ENCODE peak calls at places on chromosomes 11 and 22, in five cellular contexts. R is activated CD4-positive, alpha-beta T cell treated with anti-CD3 and anti-CD28 coated beads, Interleukin-2, amount 50 U/mL, for 24 hours; I is body of pancreas; A is stimulated activated CD4-positive, alpha-beta T cell treated with anti-CD3 and anti-CD28 coated beads, Interleukin-15, amount 100 ng/mL, for 24 hours; P is fibroblast of mammary gland. Z is an unnamed sample.

GRCh38 chr22:43110927-43111623 is 525 bp downstream of the BIK start:
- DNase-seq in A (peak), R (no peak), P (no peak), I (peak), Z (peak)

GRCh38 chr22:45638834-45639746 is 32.5 kb upstream of the ATXN10 start:
- DNase-seq in I (peak), R (no peak), A (no peak), P (peak), Z (peak)

GRCh38 chr22:44182591-44183588 is 2.2 kb downstream of the PARVG start:
- DNase-seq in A (peak), R (no peak), I (no peak), P (no peak), Z (no peak)

GRCh38 chr11:126101241-126101929 is 38.7 kb upstream of the CDON start:
- DNase-seq in P (no peak), R (no peak), A (no peak), I (no peak), Z (no peak)

GRCh38 chr11:130121430-130121978 is 38.1 kb upstream of the ST14 start:
- DNase-seq in A (peak), R (peak), P (peak), I (no peak), Z (no peak)

GRCh38 chr11:125345706-125346561 is 150.1 kb downstream of the FEZ1 start:
- DNase-seq in I (peak), P (peak), R (no peak), A (peak), Z (peak)

GRCh38 chr11:6476571-6476970 is 2.8 kb upstream of the TRIM3 start:
- DNase-seq in A (no peak), R (no peak), P (no peak), I (no peak), Z (no peak)

GRCh38 chr11:44309483-44310197 is at the start of gene ALX4:
- DNase-seq in P (no peak), I (no peak), R (no peak), A (peak), Z (no peak)

GRCh38 chr22:37377927-37378326 is 49.4 kb downstream of the ELFN2 start:
- DNase-seq in R (no peak), P (no peak), A (no peak), I (no peak), Z (no peak)

GRCh38 chr11:2803186-2804057 is 82.2 kb downstream of the CDKN1C start:
- DNase-seq in P (no peak), A (no peak), I (peak), R (no peak), Z (no peak)

GRCh38 chr22:19853058-19853878 is 1.4 kb downstream of the GNB1L start:
- DNase-seq in P (no peak), I (no peak), R (no peak), A (peak), Z (no peak)

GRCh38 chr11:114262681-114263509 is 33.3 kb upstream of the NNMT start:
- DNase-seq in A (no peak), I (peak), P (peak), R (no peak), Z (peak)

GRCh38 chr11:117830674-117831351 is 6.3 kb upstream of the FXYD2 start:
- DNase-seq in I (no peak), A (no peak), P (no peak), R (no peak), Z (no peak)

GRCh38 chr22:19218541-19219233 is 40.2 kb upstream of the SLC25A1 start:
- DNase-seq in R (no peak), P (no peak), I (no peak), A (no peak), Z (no peak)

GRCh38 chr22:37684803-37685615 is 1.1 kb upstream of the NOL12 start:
- DNase-seq in I (no peak), A (no peak), P (no peak), R (no peak), Z (no peak)

GRCh38 chr11:73965076-73965763 is 14.4 kb downstream of the DNAJB13 start:
- DNase-seq in P (peak), I (no peak), A (no peak), R (no peak), Z (no peak)

GRCh38 chr11:119699227-119699626 is 29.8 kb downstream of the NECTIN1 start:
- DNase-seq in I (peak), P (peak), R (no peak), A (no peak), Z (no peak)

GRCh38 chr11:23455291-23455864 is 595.1 kb upstream of the CCDC179 start:
- DNase-seq in I (no peak), A (no peak), P (no peak), R (no peak), Z (no peak)

GRCh38 chr11:48081151-48082010 is 101.0 kb downstream of the PTPRJ start:
- DNase-seq in A (peak), P (peak), R (no peak), I (peak), Z (no peak)

GRCh38 chr11:44338031-44338430 is 28.1 kb upstream of the ALX4 start:
- DNase-seq in P (no peak), A (no peak), I (no peak), R (no peak), Z (no peak)

Z was measured in Calu3.